ENCODE peak calls at places on chromosomes 3 and 15, in eight cellular contexts. D, N, F, J, I, B, Z and K are unnamed samples.

GRCh38 chr3:30518201-30518864 is 88.1 kb upstream of the TGFBR2 start:
- ATAC-seq in N (no peak), F (no peak), D (peak), I (peak), J (no peak), Z (no peak), B (no peak), K (peak)

GRCh38 chr3:33807190-33807589 is 8.8 kb downstream of the PDCD6IP start:
- ATAC-seq in F (no peak), N (no peak), B (peak), D (no peak), J (peak), I (peak), Z (no peak), K (no peak)

GRCh38 chr3:40254491-40254890 is 55.0 kb upstream of the EIF1B start:
- ATAC-seq in D (no peak), B (no peak), Z (no peak), N (no peak), J (no peak), F (no peak), I (no peak), K (no peak)

GRCh38 chr15:44215594-44215993 is 20.5 kb upstream of the FRMD5 start:
- ATAC-seq in I (no peak), D (no peak), J (no peak), N (peak), Z (no peak), F (peak), B (no peak), K (no peak)

GRCh38 chr3:157147099-157147803 is 12.7 kb downstream of the CCNL1 start:
- ATAC-seq in Z (no peak), N (no peak), B (no peak), F (no peak), D (no peak), I (no peak), J (peak), K (no peak)

GRCh38 chr3:183437696-183438564 is 9.5 kb upstream of the MCF2L2 start:
- ATAC-seq in D (no peak), Z (no peak), B (peak), N (no peak), I (peak), F (no peak), J (no peak), K (no peak)

GRCh38 chr3:41198526-41198925 is 779 bp upstream of the CTNNB1 start:
- ATAC-seq in J (no peak), F (peak), D (peak), Z (no peak), I (no peak), N (no peak), B (peak), K (no peak)

GRCh38 chr3:47261301-47261700 is 21.3 kb downstream of the KIF9 start:
- ATAC-seq in I (no peak), B (no peak), D (no peak), Z (peak), F (no peak), J (peak), N (no peak), K (no peak)

DNA sequence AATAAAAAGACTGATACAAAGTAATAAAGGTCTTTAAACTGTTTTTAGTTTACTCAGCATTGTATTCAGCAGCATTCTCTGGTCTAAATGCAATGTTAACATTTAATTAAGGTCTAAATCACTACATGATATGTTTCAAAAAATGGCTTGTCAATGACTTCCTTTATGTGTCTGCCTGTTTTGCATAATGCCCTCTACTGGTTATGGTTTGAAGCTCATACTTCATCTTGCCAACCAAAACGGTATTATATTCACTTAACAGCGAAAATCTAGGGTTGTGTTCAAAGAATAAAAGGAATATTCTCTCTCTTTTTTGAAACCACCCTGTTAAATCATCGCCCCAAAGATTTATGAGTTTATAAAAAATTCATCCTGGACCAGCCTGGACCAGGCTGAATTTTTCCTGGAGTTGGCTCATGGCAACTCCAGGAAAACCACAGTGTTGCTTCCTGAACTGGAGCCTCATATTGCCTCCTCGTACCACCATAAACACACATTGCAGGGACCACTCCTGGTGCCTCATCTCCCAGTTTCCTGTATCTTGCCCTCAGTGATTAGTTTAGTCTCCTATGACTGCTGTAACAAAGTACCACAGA is 6.7 kb upstream of the NCEH1 start:
- ATAC-seq in J (peak), F (no peak), Z (no peak), N (peak), D (peak), B (peak), I (no peak), K (no peak)
- TF ChIP-seq CTCF in J (no peak), F (peak), Z (peak), N (peak), D (peak), B (no peak), I (no peak), K (no peak)

GRCh38 chr3:13877911-13878710 is 1.8 kb downstream of the WNT7A start:
- ATAC-seq in D (peak), Z (peak), I (no peak), N (peak), F (no peak), J (no peak), B (no peak), K (no peak)
- H3K4me3 ChIP-seq in D (no peak), Z (peak), I (no peak), N (peak), F (peak), J (no peak), B (no peak), K (peak)

GRCh38 chr3:197300361-197300760 is 1.9 kb upstream of the DLG1 start:
- ATAC-seq in N (no peak), B (no peak), F (no peak), J (no peak), D (no peak), Z (no peak), I (no peak), K (no peak)

GRCh38 chr3:197298341-197298857 is at the start of gene DLG1:
- ATAC-seq in F (peak), I (peak), B (peak), Z (peak), J (peak), N (peak), D (peak), K (peak)

GRCh38 chr3:197297476-197298340 is 704 bp downstream of the DLG1 start:
- ATAC-seq in F (peak), J (peak), I (peak), N (peak), Z (peak), B (peak), D (peak), K (peak)

GRCh38 chr3:197297020-197297419 is 1.4 kb downstream of the DLG1 start:
- ATAC-seq in Z (no peak), I (no peak), F (no peak), N (no peak), D (no peak), B (no peak), J (no peak), K (no peak)

DNA sequence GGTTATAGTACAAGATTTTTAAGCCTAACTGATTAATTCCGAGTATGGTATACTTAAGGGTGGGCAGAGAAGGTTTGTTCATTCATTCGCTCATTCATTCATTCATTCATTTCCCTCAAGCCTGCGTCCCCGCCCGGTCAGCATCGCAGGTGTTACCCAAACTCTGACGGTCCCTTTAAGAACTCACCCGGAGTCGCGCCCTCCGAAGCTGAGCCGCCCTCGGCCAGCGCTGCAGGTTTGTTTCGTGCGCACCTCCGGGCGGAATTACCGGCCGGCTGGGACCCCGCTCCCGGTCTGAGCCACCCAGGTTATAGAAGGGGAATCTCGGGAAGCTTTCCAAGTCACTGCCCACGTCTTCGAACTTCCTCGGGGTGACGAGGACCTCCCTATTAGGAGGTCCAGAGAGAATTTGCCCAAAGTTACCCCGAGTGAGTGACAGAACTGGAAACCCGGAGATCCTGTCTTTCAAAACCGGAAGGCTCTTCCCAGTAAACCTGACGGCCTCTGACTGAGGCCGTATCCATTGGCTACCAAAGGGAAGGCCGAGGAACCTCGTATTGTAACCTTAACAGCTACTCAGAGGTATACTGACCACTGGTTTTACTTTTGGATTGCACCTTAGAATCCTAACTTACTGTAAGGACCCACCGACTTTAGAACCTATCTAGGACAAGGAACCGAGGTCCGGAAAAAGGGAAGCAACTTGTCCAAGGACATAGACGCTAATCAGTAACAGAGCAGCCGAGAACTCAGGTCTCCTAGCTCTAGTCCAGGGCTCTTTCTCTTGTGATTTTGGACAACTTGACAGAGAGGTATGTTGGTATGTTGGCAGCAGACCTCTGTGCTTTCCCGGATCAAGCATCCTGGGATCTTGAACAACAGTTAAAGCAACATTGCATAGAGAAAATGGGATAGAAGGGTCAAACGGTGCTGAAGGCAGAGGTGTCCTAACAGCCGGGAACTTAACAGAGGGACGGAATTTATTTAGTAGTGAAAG is 744 bp upstream of the DLG1 start:
- ATAC-seq in Z (peak), F (peak), I (peak), B (peak), D (peak), N (peak), J (peak), K (no peak)
- TF ChIP-seq POLR2AphosphoS5 in Z (no peak), F (no peak), I (no peak), B (no peak), D (no peak), N (peak), J (no peak), K (no peak)

GRCh38 chr3:107994181-107994580 is 96.7 kb downstream of the CD47 start:
- ATAC-seq in Z (no peak), J (no peak), N (no peak), I (no peak), F (no peak), D (no peak), B (no peak), K (no peak)

GRCh38 chr3:107997666-107998065 is 93.2 kb downstream of the CD47 start:
- ATAC-seq in F (no peak), D (no peak), I (no peak), Z (no peak), N (no peak), B (no peak), J (no peak), K (no peak)

GRCh38 chr3:108001457-108001856 is 89.4 kb downstream of the CD47 start:
- ATAC-seq in J (no peak), I (peak), B (no peak), Z (no peak), N (no peak), D (no peak), F (no peak), K (no peak)

GRCh38 chr3:107994954-107995715 is 95.7 kb downstream of the CD47 start:
- ATAC-seq in D (no peak), J (no peak), N (no peak), I (no peak), Z (no peak), B (no peak), F (no peak), K (no peak)

GRCh38 chr3:107999215-107999775 is 91.5 kb downstream of the CD47 start:
- ATAC-seq in Z (peak), D (no peak), F (peak), J (no peak), I (peak), N (peak), B (no peak), K (no peak)
- TF ChIP-seq CTCF in Z (no peak), D (no peak), F (no peak), J (no peak), I (no peak), N (peak), B (no peak), K (no peak)

DNA sequence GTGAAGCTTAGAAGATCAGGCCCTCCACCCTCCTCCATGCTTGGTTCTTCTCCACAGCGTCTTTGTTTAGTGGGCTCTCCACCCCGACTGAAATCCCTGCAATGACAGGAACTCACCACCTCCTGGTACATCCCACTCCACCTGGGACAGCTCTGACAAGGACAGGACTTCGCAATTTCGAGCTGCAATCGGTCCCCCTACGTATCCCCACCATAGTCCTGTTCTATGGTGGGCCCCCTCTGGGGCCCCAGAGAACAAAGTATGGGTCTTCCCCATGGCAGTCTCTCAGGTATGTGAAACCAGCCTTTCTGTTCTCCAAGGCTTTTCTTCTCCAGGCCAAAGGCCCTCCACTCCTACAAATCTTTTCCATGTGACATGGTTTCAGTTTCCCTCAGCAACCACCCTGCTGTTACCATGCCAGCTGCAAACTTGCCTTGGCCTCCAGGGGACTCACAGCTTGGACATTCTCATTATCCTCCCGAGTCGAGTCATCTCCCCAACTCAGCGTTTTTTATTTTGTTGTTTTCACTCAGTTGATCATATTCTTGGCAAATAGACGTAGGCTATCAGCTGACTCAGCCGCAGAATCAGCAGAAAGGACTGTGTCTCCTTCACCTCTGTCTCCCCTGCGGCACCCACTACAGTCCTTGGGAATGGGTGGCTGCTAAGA is 233.3 kb downstream of the OPA1 start:
- ATAC-seq in F (peak), D (peak), N (no peak), Z (peak), J (peak), B (no peak), I (no peak), K (peak)
- H3K4me3 ChIP-seq in F (no peak), D (no peak), N (no peak), Z (no peak), J (no peak), B (no peak), I (no peak), K (no peak)

GRCh38 chr3:177451940-177452484 is 254.7 kb upstream of the TBL1XR1 start:
- ATAC-seq in B (no peak), D (no peak), I (no peak), F (no peak), J (no peak), N (no peak), Z (no peak), K (peak)
- TF ChIP-seq POLR2AphosphoS5 in B (no peak), D (no peak), I (no peak), F (no peak), J (no peak), N (no peak), Z (no peak), K (no peak)

GRCh38 chr3:72095521-72095920 is 310.6 kb upstream of the PROK2 start:
- ATAC-seq in I (no peak), D (no peak), F (no peak), Z (no peak), B (peak), N (no peak), J (no peak), K (no peak)

GRCh38 chr3:72093270-72093669 is 308.3 kb upstream of the PROK2 start:
- ATAC-seq in N (no peak), D (no peak), J (no peak), I (no peak), Z (no peak), B (peak), F (no peak), K (no peak)

GRCh38 chr3:72097053-72097452 is 312.1 kb upstream of the PROK2 start:
- ATAC-seq in Z (no peak), D (no peak), J (no peak), N (no peak), B (no peak), F (no peak), I (no peak), K (no peak)

GRCh38 chr3:72088486-72089025 is 303.6 kb upstream of the PROK2 start:
- ATAC-seq in Z (peak), F (no peak), D (no peak), B (no peak), I (no peak), J (no peak), N (peak), K (no peak)

GRCh38 chr3:72092778-72093177 is 307.8 kb upstream of the PROK2 start:
- ATAC-seq in B (peak), Z (peak), I (no peak), D (peak), J (peak), F (no peak), N (peak), K (no peak)
- TF ChIP-seq CTCF in B (peak), Z (no peak), I (no peak), D (no peak), J (no peak), F (no peak), N (no peak), K (no peak)

GRCh38 chr3:120985242-120985641 is 77.2 kb downstream of the STXBP5L start:
- ATAC-seq in D (no peak), Z (no peak), F (no peak), N (no peak), I (no peak), B (no peak), J (no peak), K (no peak)
- H3K4me3 ChIP-seq in D (no peak), Z (no peak), F (no peak), N (no peak), I (no peak), B (no peak), J (no peak), K (no peak)

GRCh38 chr3:186277268-186277909 is 84.6 kb downstream of the DGKG start:
- ATAC-seq in F (peak), J (peak), I (no peak), N (peak), D (peak), Z (peak), B (no peak), K (peak)
- TF ChIP-seq POLR2AphosphoS5 in F (no peak), J (no peak), I (no peak), N (no peak), D (no peak), Z (no peak), B (no peak), K (no peak)